ENCODE peak calls at places on chromosomes 12 and 14, in nine cellular contexts. Q is cardiac fibroblast; H is adipocyte; Y is Daoy; U is SW480; P is ovary; I is effector memory CD4-positive, alpha-beta T cell; N is Panc1; F is RWPE1. A is an unnamed sample.

GRCh38 chr12:52980096-52980694 is 26.1 kb upstream of the EIF4B start:
- DNase-seq in Q (no peak), H (no peak), Y (no peak), U (no peak), P (no peak), I (no peak), N (no peak), F (no peak), A (no peak)

GRCh38 chr14:100028990-100029677 is 36.1 kb upstream of the EVL start:
- DNase-seq in Q (peak), H (peak), Y (no peak), U (no peak), P (no peak), I (no peak), N (no peak), F (no peak), A (peak)

GRCh38 chr14:58395815-58396626 is at the start of gene TOMM20L:
- DNase-seq in Q (peak), H (peak), Y (peak), U (peak), P (peak), I (peak), N (no peak), F (peak), A (peak)

GRCh38 chr12:49507139-49507538 is 31.7 kb upstream of the KCNH3 start:
- DNase-seq in Q (peak), H (peak), Y (peak), U (peak), P (no peak), I (no peak), N (no peak), F (peak), A (peak)

GRCh38 chr12:97560359-97560758 is 97.8 kb downstream of the RMST start:
- DNase-seq in Q (no peak), H (no peak), Y (no peak), U (no peak), P (no peak), I (no peak), N (no peak), F (no peak), A (no peak)

GRCh38 chr14:76696791-76697190 is 64.5 kb upstream of the VASH1 start:
- DNase-seq in Q (no peak), H (no peak), Y (no peak), U (peak), P (no peak), I (no peak), N (no peak), F (no peak), A (no peak)

GRCh38 chr12:113222730-113223531 is 1.7 kb downstream of the TPCN1 start:
- DNase-seq in Q (peak), H (peak), Y (peak), U (peak), P (peak), I (no peak), N (no peak), F (peak), A (peak)

GRCh38 chr14:90544971-90545370 is 148.1 kb downstream of the CALM1 start:
- DNase-seq in Q (no peak), H (no peak), Y (no peak), U (no peak), P (no peak), I (no peak), N (no peak), F (no peak), A (no peak)

A was measured in NCI-H226.